ENCODE peak calls at places on chromosomes 3 and 15, in eight cellular contexts. One of them, this sample, is unnamed.

GRCh38 chr3:31733234-31733667 is 200.5 kb downstream of the STT3B start:
- DNase-seq in astrocyte of the spinal cord: no peak
- DNase-seq in cardiac fibroblast: no peak
- DNase-seq in HL-60: no peak
- DNase-seq in choroid plexus epithelial cell: no peak
- DNase-seq in esophagus squamous epithelium: no peak
- DNase-seq in ovary: no peak
- DNase-seq in K562: no peak
- DNase-seq in this sample: no peak

GRCh38 chr3:52633786-52634185 is 51.9 kb downstream of the PBRM1 start:
- DNase-seq in astrocyte of the spinal cord: peak; percentile 47
- DNase-seq in cardiac fibroblast: no peak
- DNase-seq in HL-60: no peak
- DNase-seq in choroid plexus epithelial cell: peak; percentile 44
- DNase-seq in esophagus squamous epithelium: no peak
- DNase-seq in ovary: no peak
- DNase-seq in K562: no peak
- DNase-seq in this sample: no peak

GRCh38 chr3:107235923-107236315 is 141.3 kb upstream of the CCDC54 start:
- DNase-seq in astrocyte of the spinal cord: peak; percentile 92
- DNase-seq in cardiac fibroblast: peak; percentile 94
- DNase-seq in HL-60: peak; percentile 30
- DNase-seq in choroid plexus epithelial cell: peak; percentile 95
- DNase-seq in esophagus squamous epithelium: no peak
- DNase-seq in ovary: peak; percentile 39
- DNase-seq in K562: peak; percentile 69
- DNase-seq in this sample: no peak

GRCh38 chr3:165754219-165755007 is 82.8 kb downstream of the BCHE start:
- DNase-seq in astrocyte of the spinal cord: no peak
- DNase-seq in cardiac fibroblast: no peak
- DNase-seq in HL-60: no peak
- DNase-seq in choroid plexus epithelial cell: no peak
- DNase-seq in esophagus squamous epithelium: no peak
- DNase-seq in ovary: no peak
- DNase-seq in K562: no peak
- DNase-seq in this sample: no peak

GRCh38 chr15:77312523-77312922 is 107.4 kb downstream of the PEAK1 start:
- DNase-seq in astrocyte of the spinal cord: no peak
- DNase-seq in cardiac fibroblast: peak; percentile 14
- DNase-seq in HL-60: no peak
- DNase-seq in choroid plexus epithelial cell: no peak
- DNase-seq in esophagus squamous epithelium: no peak
- DNase-seq in ovary: no peak
- DNase-seq in K562: no peak
- DNase-seq in this sample: no peak

GRCh38 chr15:74319596-74320357 is 47.7 kb downstream of the CYP11A1 start:
- DNase-seq in astrocyte of the spinal cord: no peak
- DNase-seq in cardiac fibroblast: peak; percentile 26
- DNase-seq in HL-60: no peak
- DNase-seq in choroid plexus epithelial cell: no peak
- DNase-seq in esophagus squamous epithelium: no peak
- DNase-seq in ovary: no peak
- DNase-seq in K562: no peak
- DNase-seq in this sample: no peak

GRCh38 chr3:61563614-61564404 is 2.4 kb downstream of the PTPRG start:
- DNase-seq in astrocyte of the spinal cord: no peak
- DNase-seq in cardiac fibroblast: peak; percentile 20
- DNase-seq in HL-60: no peak
- DNase-seq in choroid plexus epithelial cell: no peak
- DNase-seq in esophagus squamous epithelium: no peak
- DNase-seq in ovary: peak; percentile 12
- DNase-seq in K562: no peak
- DNase-seq in this sample: no peak

GRCh38 chr3:187968883-187969580 is 184.9 kb upstream of the LPP start:
- DNase-seq in astrocyte of the spinal cord: peak; percentile 56
- DNase-seq in cardiac fibroblast: peak; percentile 75
- DNase-seq in HL-60: peak; percentile 95
- DNase-seq in choroid plexus epithelial cell: peak; percentile 93
- DNase-seq in esophagus squamous epithelium: no peak
- DNase-seq in ovary: peak; percentile 22
- DNase-seq in K562: no peak
- DNase-seq in this sample: no peak

GRCh38 chr15:49847937-49848823 is 227.3 kb downstream of the DTWD1 start:
- DNase-seq in astrocyte of the spinal cord: peak; percentile 98
- DNase-seq in cardiac fibroblast: peak; percentile 95
- DNase-seq in HL-60: no peak
- DNase-seq in choroid plexus epithelial cell: peak; percentile 96
- DNase-seq in esophagus squamous epithelium: no peak
- DNase-seq in ovary: no peak
- DNase-seq in K562: no peak
- DNase-seq in this sample: no peak

GRCh38 chr15:75195766-75196241 is 5.9 kb upstream of the C15orf39 start:
- DNase-seq in astrocyte of the spinal cord: no peak
- DNase-seq in cardiac fibroblast: no peak
- DNase-seq in HL-60: no peak
- DNase-seq in choroid plexus epithelial cell: no peak
- DNase-seq in esophagus squamous epithelium: no peak
- DNase-seq in ovary: peak; percentile 67
- DNase-seq in K562: no peak
- DNase-seq in this sample: no peak

GRCh38 chr3:73179601-73180000 is 118.1 kb downstream of the EBLN2 start:
- DNase-seq in astrocyte of the spinal cord: no peak
- DNase-seq in cardiac fibroblast: no peak
- DNase-seq in HL-60: no peak
- DNase-seq in choroid plexus epithelial cell: no peak
- DNase-seq in esophagus squamous epithelium: no peak
- DNase-seq in ovary: no peak
- DNase-seq in K562: no peak
- DNase-seq in this sample: no peak

GRCh38 chr15:30044377-30044776 is 38.4 kb upstream of the GOLGA8J start:
- DNase-seq in astrocyte of the spinal cord: no peak
- DNase-seq in cardiac fibroblast: no peak
- DNase-seq in HL-60: no peak
- DNase-seq in choroid plexus epithelial cell: no peak
- DNase-seq in esophagus squamous epithelium: no peak
- DNase-seq in ovary: no peak
- DNase-seq in K562: no peak
- DNase-seq in this sample: no peak

GRCh38 chr3:115986555-115987207 is 363.4 kb downstream of the GAP43 start:
- DNase-seq in astrocyte of the spinal cord: peak; percentile 35
- DNase-seq in cardiac fibroblast: peak; percentile 24
- DNase-seq in HL-60: peak; percentile 1
- DNase-seq in choroid plexus epithelial cell: peak; percentile 71
- DNase-seq in esophagus squamous epithelium: no peak
- DNase-seq in ovary: no peak
- DNase-seq in K562: peak; percentile 66
- DNase-seq in this sample: no peak

GRCh38 chr15:66923438-66923881 is 141.9 kb upstream of the SMAD3 start:
- DNase-seq in astrocyte of the spinal cord: peak; percentile 14
- DNase-seq in cardiac fibroblast: no peak
- DNase-seq in HL-60: no peak
- DNase-seq in choroid plexus epithelial cell: peak; percentile 40
- DNase-seq in esophagus squamous epithelium: no peak
- DNase-seq in ovary: no peak
- DNase-seq in K562: peak; percentile 59
- DNase-seq in this sample: no peak

GRCh38 chr3:58793052-58793451 is 126.5 kb upstream of the FAM3D start:
- DNase-seq in astrocyte of the spinal cord: no peak
- DNase-seq in cardiac fibroblast: no peak
- DNase-seq in HL-60: no peak
- DNase-seq in choroid plexus epithelial cell: no peak
- DNase-seq in esophagus squamous epithelium: no peak
- DNase-seq in ovary: no peak
- DNase-seq in K562: peak; percentile 2
- DNase-seq in this sample: no peak

GRCh38 chr3:58798312-58798711 is 131.7 kb upstream of the FAM3D start:
- DNase-seq in astrocyte of the spinal cord: no peak
- DNase-seq in cardiac fibroblast: no peak
- DNase-seq in HL-60: no peak
- DNase-seq in choroid plexus epithelial cell: no peak
- DNase-seq in esophagus squamous epithelium: no peak
- DNase-seq in ovary: no peak
- DNase-seq in K562: no peak
- DNase-seq in this sample: no peak

GRCh38 chr3:58799271-58799670 is 132.7 kb upstream of the FAM3D start:
- DNase-seq in astrocyte of the spinal cord: no peak
- DNase-seq in cardiac fibroblast: no peak
- DNase-seq in HL-60: no peak
- DNase-seq in choroid plexus epithelial cell: no peak
- DNase-seq in esophagus squamous epithelium: no peak
- DNase-seq in ovary: no peak
- DNase-seq in K562: no peak
- DNase-seq in this sample: no peak

GRCh38 chr3:58793938-58794337 is 127.4 kb upstream of the FAM3D start:
- DNase-seq in astrocyte of the spinal cord: no peak
- DNase-seq in cardiac fibroblast: no peak
- DNase-seq in HL-60: no peak
- DNase-seq in choroid plexus epithelial cell: no peak
- DNase-seq in esophagus squamous epithelium: no peak
- DNase-seq in ovary: no peak
- DNase-seq in K562: no peak
- DNase-seq in this sample: no peak
- TF ChIP-seq CTCF in astrocyte of the spinal cord: no peak
- TF ChIP-seq CTCF in cardiac fibroblast: no peak
- TF ChIP-seq CTCF in HL-60: no peak
- TF ChIP-seq CTCF in choroid plexus epithelial cell: no peak
- TF ChIP-seq CTCF in esophagus squamous epithelium: no peak
- TF ChIP-seq CTCF in ovary: no peak
- TF ChIP-seq CTCF in K562: no peak
- TF ChIP-seq CTCF in this sample: no peak

GRCh38 chr15:37819191-37819590 is 115.2 kb upstream of the TMCO5A start:
- DNase-seq in astrocyte of the spinal cord: peak; percentile 15
- DNase-seq in cardiac fibroblast: peak; percentile 33
- DNase-seq in HL-60: no peak
- DNase-seq in choroid plexus epithelial cell: peak; percentile 55
- DNase-seq in esophagus squamous epithelium: no peak
- DNase-seq in ovary: no peak
- DNase-seq in K562: no peak
- DNase-seq in this sample: no peak

GRCh38 chr15:37820380-37821128 is 113.9 kb upstream of the TMCO5A start:
- DNase-seq in astrocyte of the spinal cord: no peak
- DNase-seq in cardiac fibroblast: no peak
- DNase-seq in HL-60: no peak
- DNase-seq in choroid plexus epithelial cell: no peak
- DNase-seq in esophagus squamous epithelium: no peak
- DNase-seq in ovary: no peak
- DNase-seq in K562: no peak
- DNase-seq in this sample: no peak

GRCh38 chr15:37823601-37824275 is 110.7 kb upstream of the TMCO5A start:
- DNase-seq in astrocyte of the spinal cord: peak; percentile 3
- DNase-seq in cardiac fibroblast: no peak
- DNase-seq in HL-60: no peak
- DNase-seq in choroid plexus epithelial cell: no peak
- DNase-seq in esophagus squamous epithelium: no peak
- DNase-seq in ovary: no peak
- DNase-seq in K562: no peak
- DNase-seq in this sample: no peak

DNA sequence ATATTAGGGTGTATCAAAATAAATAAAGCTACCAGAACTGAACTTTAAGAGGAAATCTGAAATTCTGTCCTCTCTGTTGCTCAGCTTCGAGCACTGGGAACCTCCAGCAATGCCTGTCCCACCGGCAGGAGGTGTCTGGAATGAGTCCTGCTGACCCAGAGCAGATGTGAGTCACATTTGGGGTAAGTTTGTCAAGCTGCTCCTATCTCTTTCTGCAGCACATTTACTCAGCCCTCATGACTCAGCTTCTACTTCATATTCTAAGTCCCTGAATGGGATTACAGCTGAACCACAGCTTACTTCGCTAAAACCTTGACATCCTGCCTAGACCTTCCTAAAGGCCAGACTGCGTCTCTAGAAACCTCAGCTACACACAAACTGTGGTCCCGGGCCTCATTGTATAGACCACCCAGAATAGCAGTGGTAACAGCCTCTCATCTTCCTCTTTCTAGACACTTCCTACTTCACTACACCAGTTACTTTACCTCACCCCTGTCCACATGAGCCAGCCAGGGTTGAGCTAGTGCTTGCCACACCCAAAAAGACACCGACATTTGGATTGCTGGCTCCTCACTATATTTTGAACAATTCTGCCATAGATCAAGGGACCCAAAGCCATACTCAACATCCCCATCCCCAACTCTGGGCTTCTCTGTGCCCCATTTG is 109.6 kb upstream of the TMCO5A start:
- DNase-seq in astrocyte of the spinal cord: peak; percentile 96
- DNase-seq in cardiac fibroblast: peak; percentile 82
- DNase-seq in HL-60: peak; percentile 22
- DNase-seq in choroid plexus epithelial cell: peak; percentile 94
- DNase-seq in esophagus squamous epithelium: no peak
- DNase-seq in ovary: no peak
- DNase-seq in K562: peak; percentile 23
- DNase-seq in this sample: no peak
- TF ChIP-seq CTCF in astrocyte of the spinal cord: peak; percentile 42
- TF ChIP-seq CTCF in cardiac fibroblast: peak; percentile 60
- TF ChIP-seq CTCF in HL-60: no peak
- TF ChIP-seq CTCF in choroid plexus epithelial cell: peak; percentile 51
- TF ChIP-seq CTCF in esophagus squamous epithelium: peak; percentile 6
- TF ChIP-seq CTCF in ovary: no peak
- TF ChIP-seq CTCF in K562: no peak
- TF ChIP-seq CTCF in this sample: no peak

GRCh38 chr3:176663376-176663775 is 533.9 kb downstream of the TBL1XR1 start:
- DNase-seq in astrocyte of the spinal cord: peak; percentile 36
- DNase-seq in cardiac fibroblast: peak; percentile 21
- DNase-seq in HL-60: no peak
- DNase-seq in choroid plexus epithelial cell: peak; percentile 39
- DNase-seq in esophagus squamous epithelium: no peak
- DNase-seq in ovary: no peak
- DNase-seq in K562: no peak
- DNase-seq in this sample: no peak

GRCh38 chr3:176661432-176661964 is 535.8 kb downstream of the TBL1XR1 start:
- DNase-seq in astrocyte of the spinal cord: no peak
- DNase-seq in cardiac fibroblast: no peak
- DNase-seq in HL-60: no peak
- DNase-seq in choroid plexus epithelial cell: no peak
- DNase-seq in esophagus squamous epithelium: no peak
- DNase-seq in ovary: no peak
- DNase-seq in K562: peak; percentile 84
- DNase-seq in this sample: no peak

DNA sequence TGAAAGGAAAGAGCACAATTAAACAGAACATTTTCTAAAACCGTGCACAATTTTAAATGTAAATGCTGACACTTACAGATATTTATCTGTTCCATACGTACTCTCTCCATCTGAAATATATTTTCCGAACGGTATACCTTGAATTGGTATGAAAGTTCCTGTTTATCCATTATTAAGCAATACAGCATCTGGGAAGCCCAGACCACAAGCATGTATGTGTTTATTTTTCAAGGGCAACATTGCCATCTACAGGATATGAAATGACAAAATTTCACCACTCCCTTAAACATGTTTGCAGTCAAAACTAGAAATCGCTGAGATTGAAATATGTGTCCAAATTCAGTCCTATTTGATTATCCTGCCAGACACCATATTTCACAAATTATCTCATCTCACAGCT is 533.5 kb downstream of the TBL1XR1 start:
- DNase-seq in astrocyte of the spinal cord: peak; percentile 68
- DNase-seq in cardiac fibroblast: peak; percentile 81
- DNase-seq in HL-60: no peak
- DNase-seq in choroid plexus epithelial cell: peak; percentile 89
- DNase-seq in esophagus squamous epithelium: no peak
- DNase-seq in ovary: no peak
- DNase-seq in K562: peak; percentile 67
- DNase-seq in this sample: no peak
- TF ChIP-seq CTCF in astrocyte of the spinal cord: peak; percentile 34
- TF ChIP-seq CTCF in cardiac fibroblast: peak; percentile 29
- TF ChIP-seq CTCF in HL-60: no peak
- TF ChIP-seq CTCF in choroid plexus epithelial cell: peak; percentile 50
- TF ChIP-seq CTCF in esophagus squamous epithelium: peak; percentile 34
- TF ChIP-seq CTCF in ovary: no peak
- TF ChIP-seq CTCF in K562: peak; percentile 30
- TF ChIP-seq CTCF in this sample: peak; percentile 73

GRCh38 chr3:15953841-15954240 is 156.1 kb upstream of the ANKRD28 start:
- DNase-seq in astrocyte of the spinal cord: no peak
- DNase-seq in cardiac fibroblast: no peak
- DNase-seq in HL-60: no peak
- DNase-seq in choroid plexus epithelial cell: no peak
- DNase-seq in esophagus squamous epithelium: no peak
- DNase-seq in ovary: no peak
- DNase-seq in K562: peak; percentile 13
- DNase-seq in this sample: no peak
- TF ChIP-seq CTCF in astrocyte of the spinal cord: no peak
- TF ChIP-seq CTCF in cardiac fibroblast: no peak
- TF ChIP-seq CTCF in HL-60: no peak
- TF ChIP-seq CTCF in choroid plexus epithelial cell: peak; percentile 17
- TF ChIP-seq CTCF in esophagus squamous epithelium: no peak
- TF ChIP-seq CTCF in ovary: no peak
- TF ChIP-seq CTCF in K562: no peak
- TF ChIP-seq CTCF in this sample: peak; percentile 50

This sample was measured in type B pancreatic cell.